ENCODE peak calls at places on chromosomes 6 and 20, in eight cellular contexts. One of them, this sample, is unnamed.

GRCh38 chr20:57893364-57894001 is 183.7 kb upstream of the PMEPA1 start:
- DNase-seq in MV-4-11: no peak
- DNase-seq in iris pigment epithelial cell: no peak
- DNase-seq in non-pigmented ciliary epithelial cell: no peak
- DNase-seq in GM23248: no peak
- DNase-seq in CD4-positive, alpha-beta T cell: no peak
- DNase-seq in MG63: no peak
- DNase-seq in adipocyte: no peak
- DNase-seq in this sample: no peak

GRCh38 chr6:11848852-11849731 is 70.5 kb upstream of the ADTRP start:
- DNase-seq in MV-4-11: no peak
- DNase-seq in iris pigment epithelial cell: peak
- DNase-seq in non-pigmented ciliary epithelial cell: no peak
- DNase-seq in GM23248: peak
- DNase-seq in CD4-positive, alpha-beta T cell: no peak
- DNase-seq in MG63: peak
- DNase-seq in adipocyte: peak
- DNase-seq in this sample: peak

GRCh38 chr6:108438918-108439317 is 121.8 kb upstream of the FOXO3 start:
- DNase-seq in MV-4-11: peak
- DNase-seq in iris pigment epithelial cell: no peak
- DNase-seq in non-pigmented ciliary epithelial cell: no peak
- DNase-seq in GM23248: peak
- DNase-seq in CD4-positive, alpha-beta T cell: no peak
- DNase-seq in MG63: no peak
- DNase-seq in adipocyte: no peak
- DNase-seq in this sample: no peak

GRCh38 chr20:53409177-53409576 is 184.5 kb downstream of the ZNF217 start:
- DNase-seq in MV-4-11: no peak
- DNase-seq in iris pigment epithelial cell: no peak
- DNase-seq in non-pigmented ciliary epithelial cell: no peak
- DNase-seq in GM23248: peak
- DNase-seq in CD4-positive, alpha-beta T cell: no peak
- DNase-seq in MG63: no peak
- DNase-seq in adipocyte: peak
- DNase-seq in this sample: no peak

GRCh38 chr6:110595112-110595511 is 118.7 kb upstream of the SLC22A16 start:
- DNase-seq in MV-4-11: peak
- DNase-seq in iris pigment epithelial cell: peak
- DNase-seq in non-pigmented ciliary epithelial cell: no peak
- DNase-seq in GM23248: no peak
- DNase-seq in CD4-positive, alpha-beta T cell: no peak
- DNase-seq in MG63: no peak
- DNase-seq in adipocyte: no peak
- DNase-seq in this sample: no peak

GRCh38 chr6:168374051-168374502 is 54.5 kb upstream of the DACT2 start:
- DNase-seq in MV-4-11: no peak
- DNase-seq in iris pigment epithelial cell: no peak
- DNase-seq in non-pigmented ciliary epithelial cell: no peak
- DNase-seq in GM23248: no peak
- DNase-seq in CD4-positive, alpha-beta T cell: no peak
- DNase-seq in MG63: no peak
- DNase-seq in adipocyte: no peak
- DNase-seq in this sample: no peak

GRCh38 chr6:112251170-112251945 is 3.0 kb downstream of the LAMA4 start:
- DNase-seq in MV-4-11: no peak
- DNase-seq in iris pigment epithelial cell: peak
- DNase-seq in non-pigmented ciliary epithelial cell: no peak
- DNase-seq in GM23248: peak
- DNase-seq in CD4-positive, alpha-beta T cell: no peak
- DNase-seq in MG63: no peak
- DNase-seq in adipocyte: peak
- DNase-seq in this sample: peak

GRCh38 chr6:11616200-11616611 is 78.7 kb downstream of the TMEM170B start:
- DNase-seq in MV-4-11: no peak
- DNase-seq in iris pigment epithelial cell: peak
- DNase-seq in non-pigmented ciliary epithelial cell: peak
- DNase-seq in GM23248: peak
- DNase-seq in CD4-positive, alpha-beta T cell: no peak
- DNase-seq in MG63: peak
- DNase-seq in adipocyte: peak
- DNase-seq in this sample: peak

GRCh38 chr6:56727097-56727845 is 84.6 kb upstream of the DST start:
- DNase-seq in MV-4-11: no peak
- DNase-seq in iris pigment epithelial cell: peak
- DNase-seq in non-pigmented ciliary epithelial cell: no peak
- DNase-seq in GM23248: peak
- DNase-seq in CD4-positive, alpha-beta T cell: no peak
- DNase-seq in MG63: no peak
- DNase-seq in adipocyte: peak
- DNase-seq in this sample: peak

GRCh38 chr6:49257549-49257948 is 205.5 kb downstream of the MMUT start:
- DNase-seq in MV-4-11: no peak
- DNase-seq in iris pigment epithelial cell: no peak
- DNase-seq in non-pigmented ciliary epithelial cell: no peak
- DNase-seq in GM23248: no peak
- DNase-seq in CD4-positive, alpha-beta T cell: no peak
- DNase-seq in MG63: no peak
- DNase-seq in adipocyte: no peak
- DNase-seq in this sample: no peak

GRCh38 chr6:18216411-18216810 is 47.9 kb downstream of the DEK start:
- DNase-seq in MV-4-11: peak
- DNase-seq in iris pigment epithelial cell: peak
- DNase-seq in non-pigmented ciliary epithelial cell: peak
- DNase-seq in GM23248: peak
- DNase-seq in CD4-positive, alpha-beta T cell: no peak
- DNase-seq in MG63: no peak
- DNase-seq in adipocyte: peak
- DNase-seq in this sample: peak

GRCh38 chr20:21302645-21303060 is 478 bp upstream of the XRN2 start:
- DNase-seq in MV-4-11: no peak
- DNase-seq in iris pigment epithelial cell: no peak
- DNase-seq in non-pigmented ciliary epithelial cell: no peak
- DNase-seq in GM23248: no peak
- DNase-seq in CD4-positive, alpha-beta T cell: no peak
- DNase-seq in MG63: no peak
- DNase-seq in adipocyte: no peak
- DNase-seq in this sample: no peak

GRCh38 chr20:60630609-60631008 is 621.5 kb upstream of the CDH4 start:
- DNase-seq in MV-4-11: no peak
- DNase-seq in iris pigment epithelial cell: no peak
- DNase-seq in non-pigmented ciliary epithelial cell: no peak
- DNase-seq in GM23248: no peak
- DNase-seq in CD4-positive, alpha-beta T cell: no peak
- DNase-seq in MG63: no peak
- DNase-seq in adipocyte: no peak
- DNase-seq in this sample: no peak

GRCh38 chr20:39049148-39049547 is 87.0 kb downstream of the DHX35 start:
- DNase-seq in MV-4-11: no peak
- DNase-seq in iris pigment epithelial cell: no peak
- DNase-seq in non-pigmented ciliary epithelial cell: no peak
- DNase-seq in GM23248: no peak
- DNase-seq in CD4-positive, alpha-beta T cell: no peak
- DNase-seq in MG63: no peak
- DNase-seq in adipocyte: no peak
- DNase-seq in this sample: no peak

GRCh38 chr6:135936606-135937005 is 85.1 kb downstream of the PDE7B start:
- DNase-seq in MV-4-11: no peak
- DNase-seq in iris pigment epithelial cell: peak
- DNase-seq in non-pigmented ciliary epithelial cell: peak
- DNase-seq in GM23248: peak
- DNase-seq in CD4-positive, alpha-beta T cell: no peak
- DNase-seq in MG63: peak
- DNase-seq in adipocyte: peak
- DNase-seq in this sample: peak

GRCh38 chr20:21182832-21183563 is 57.1 kb downstream of the KIZ start:
- DNase-seq in MV-4-11: peak
- DNase-seq in iris pigment epithelial cell: peak
- DNase-seq in non-pigmented ciliary epithelial cell: peak
- DNase-seq in GM23248: peak
- DNase-seq in CD4-positive, alpha-beta T cell: no peak
- DNase-seq in MG63: peak
- DNase-seq in adipocyte: peak
- DNase-seq in this sample: peak

GRCh38 chr6:16238057-16238657 is at the start of gene GMPR:
- DNase-seq in MV-4-11: peak
- DNase-seq in iris pigment epithelial cell: peak
- DNase-seq in non-pigmented ciliary epithelial cell: no peak
- DNase-seq in GM23248: peak
- DNase-seq in CD4-positive, alpha-beta T cell: peak
- DNase-seq in MG63: peak
- DNase-seq in adipocyte: peak
- DNase-seq in this sample: peak

GRCh38 chr6:26336355-26337198 is 28.4 kb upstream of the BTN3A2 start:
- DNase-seq in MV-4-11: peak
- DNase-seq in iris pigment epithelial cell: peak
- DNase-seq in non-pigmented ciliary epithelial cell: no peak
- DNase-seq in GM23248: peak
- DNase-seq in CD4-positive, alpha-beta T cell: no peak
- DNase-seq in MG63: no peak
- DNase-seq in adipocyte: peak
- DNase-seq in this sample: peak

GRCh38 chr6:45483501-45483900 is 105.8 kb upstream of the SUPT3H start:
- DNase-seq in MV-4-11: no peak
- DNase-seq in iris pigment epithelial cell: peak
- DNase-seq in non-pigmented ciliary epithelial cell: no peak
- DNase-seq in GM23248: peak
- DNase-seq in CD4-positive, alpha-beta T cell: no peak
- DNase-seq in MG63: no peak
- DNase-seq in adipocyte: no peak
- DNase-seq in this sample: peak

GRCh38 chr6:751765-752164 is 58.8 kb upstream of the EXOC2 start:
- DNase-seq in MV-4-11: no peak
- DNase-seq in iris pigment epithelial cell: no peak
- DNase-seq in non-pigmented ciliary epithelial cell: no peak
- DNase-seq in GM23248: no peak
- DNase-seq in CD4-positive, alpha-beta T cell: no peak
- DNase-seq in MG63: no peak
- DNase-seq in adipocyte: no peak
- DNase-seq in this sample: no peak

GRCh38 chr6:125816828-125817280 is 26.1 kb downstream of the NCOA7 start:
- DNase-seq in MV-4-11: no peak
- DNase-seq in iris pigment epithelial cell: no peak
- DNase-seq in non-pigmented ciliary epithelial cell: no peak
- DNase-seq in GM23248: peak
- DNase-seq in CD4-positive, alpha-beta T cell: no peak
- DNase-seq in MG63: no peak
- DNase-seq in adipocyte: no peak
- DNase-seq in this sample: peak

GRCh38 chr20:4956200-4956810 is 45.0 kb downstream of the SLC23A2 start:
- DNase-seq in MV-4-11: peak
- DNase-seq in iris pigment epithelial cell: peak
- DNase-seq in non-pigmented ciliary epithelial cell: no peak
- DNase-seq in GM23248: peak
- DNase-seq in CD4-positive, alpha-beta T cell: no peak
- DNase-seq in MG63: no peak
- DNase-seq in adipocyte: peak
- DNase-seq in this sample: peak

GRCh38 chr6:81727876-81728517 is 24.5 kb downstream of the TENT5A start:
- DNase-seq in MV-4-11: no peak
- DNase-seq in iris pigment epithelial cell: no peak
- DNase-seq in non-pigmented ciliary epithelial cell: no peak
- DNase-seq in GM23248: no peak
- DNase-seq in CD4-positive, alpha-beta T cell: no peak
- DNase-seq in MG63: no peak
- DNase-seq in adipocyte: no peak
- DNase-seq in this sample: no peak

GRCh38 chr6:168411793-168412192 is 29.2 kb upstream of the SMOC2 start:
- DNase-seq in MV-4-11: no peak
- DNase-seq in iris pigment epithelial cell: no peak
- DNase-seq in non-pigmented ciliary epithelial cell: no peak
- DNase-seq in GM23248: no peak
- DNase-seq in CD4-positive, alpha-beta T cell: no peak
- DNase-seq in MG63: no peak
- DNase-seq in adipocyte: no peak
- DNase-seq in this sample: no peak

GRCh38 chr6:90288404-90288803 is 8.2 kb downstream of the BACH2 start:
- DNase-seq in MV-4-11: peak
- DNase-seq in iris pigment epithelial cell: peak
- DNase-seq in non-pigmented ciliary epithelial cell: no peak
- DNase-seq in GM23248: peak
- DNase-seq in CD4-positive, alpha-beta T cell: no peak
- DNase-seq in MG63: no peak
- DNase-seq in adipocyte: no peak
- DNase-seq in this sample: no peak

GRCh38 chr20:6295477-6296256 is 172.8 kb upstream of the FERMT1 start:
- DNase-seq in MV-4-11: peak
- DNase-seq in iris pigment epithelial cell: peak
- DNase-seq in non-pigmented ciliary epithelial cell: no peak
- DNase-seq in GM23248: no peak
- DNase-seq in CD4-positive, alpha-beta T cell: no peak
- DNase-seq in MG63: no peak
- DNase-seq in adipocyte: no peak
- DNase-seq in this sample: no peak

GRCh38 chr6:121223212-121223611 is 111.1 kb downstream of the TBC1D32 start:
- DNase-seq in MV-4-11: no peak
- DNase-seq in iris pigment epithelial cell: no peak
- DNase-seq in non-pigmented ciliary epithelial cell: no peak
- DNase-seq in GM23248: peak
- DNase-seq in CD4-positive, alpha-beta T cell: no peak
- DNase-seq in MG63: no peak
- DNase-seq in adipocyte: no peak
- DNase-seq in this sample: no peak

GRCh38 chr6:70371454-70372105 is 41.7 kb upstream of the FAM135A start:
- DNase-seq in MV-4-11: peak
- DNase-seq in iris pigment epithelial cell: peak
- DNase-seq in non-pigmented ciliary epithelial cell: peak
- DNase-seq in GM23248: peak
- DNase-seq in CD4-positive, alpha-beta T cell: no peak
- DNase-seq in MG63: no peak
- DNase-seq in adipocyte: peak
- DNase-seq in this sample: peak

GRCh38 chr6:117229870-117230269 is 35.5 kb upstream of the VGLL2 start:
- DNase-seq in MV-4-11: no peak
- DNase-seq in iris pigment epithelial cell: no peak
- DNase-seq in non-pigmented ciliary epithelial cell: no peak
- DNase-seq in GM23248: no peak
- DNase-seq in CD4-positive, alpha-beta T cell: no peak
- DNase-seq in MG63: no peak
- DNase-seq in adipocyte: no peak
- DNase-seq in this sample: no peak

GRCh38 chr20:44284032-44284431 is 27.0 kb downstream of the FITM2 start:
- DNase-seq in MV-4-11: no peak
- DNase-seq in iris pigment epithelial cell: no peak
- DNase-seq in non-pigmented ciliary epithelial cell: no peak
- DNase-seq in GM23248: no peak
- DNase-seq in CD4-positive, alpha-beta T cell: no peak
- DNase-seq in MG63: peak
- DNase-seq in adipocyte: no peak
- DNase-seq in this sample: peak

GRCh38 chr6:170066679-170067078 is 224.2 kb downstream of the DLL1 start:
- DNase-seq in MV-4-11: no peak
- DNase-seq in iris pigment epithelial cell: no peak
- DNase-seq in non-pigmented ciliary epithelial cell: no peak
- DNase-seq in GM23248: no peak
- DNase-seq in CD4-positive, alpha-beta T cell: no peak
- DNase-seq in MG63: no peak
- DNase-seq in adipocyte: no peak
- DNase-seq in this sample: no peak

GRCh38 chr6:142803027-142803426 is 141.9 kb downstream of the HIVEP2 start:
- DNase-seq in MV-4-11: no peak
- DNase-seq in iris pigment epithelial cell: peak
- DNase-seq in non-pigmented ciliary epithelial cell: no peak
- DNase-seq in GM23248: peak
- DNase-seq in CD4-positive, alpha-beta T cell: no peak
- DNase-seq in MG63: no peak
- DNase-seq in adipocyte: peak
- DNase-seq in this sample: no peak

GRCh38 chr6:17519120-17519519 is 81.0 kb upstream of the FAM8A1 start:
- DNase-seq in MV-4-11: no peak
- DNase-seq in iris pigment epithelial cell: no peak
- DNase-seq in non-pigmented ciliary epithelial cell: no peak
- DNase-seq in GM23248: peak
- DNase-seq in CD4-positive, alpha-beta T cell: no peak
- DNase-seq in MG63: peak
- DNase-seq in adipocyte: peak
- DNase-seq in this sample: peak

GRCh38 chr6:25253371-25253770 is 25.8 kb upstream of the CARMIL1 start:
- DNase-seq in MV-4-11: no peak
- DNase-seq in iris pigment epithelial cell: no peak
- DNase-seq in non-pigmented ciliary epithelial cell: no peak
- DNase-seq in GM23248: no peak
- DNase-seq in CD4-positive, alpha-beta T cell: no peak
- DNase-seq in MG63: no peak
- DNase-seq in adipocyte: no peak
- DNase-seq in this sample: no peak